ENCODE peak calls at places on chromosomes 2 and 18, in five cellular contexts. One of them, this sample, is unnamed. For H3K36me3, the result is how much of the 10 kb centered on the place peaks cover.

GRCh38 chr2:163655672-163656071 is 80.1 kb downstream of the FIGN start:
- DNase-seq in heart left ventricle: peak
- DNase-seq in neural progenitor cell: no peak
- DNase-seq in transverse colon: no peak
- DNase-seq in hepatocyte: no peak
- DNase-seq in this sample: no peak

GRCh38 chr2:60002158-60002867 is 551.1 kb downstream of the BCL11A start:
- DNase-seq in heart left ventricle: no peak
- DNase-seq in neural progenitor cell: no peak
- DNase-seq in transverse colon: no peak
- DNase-seq in hepatocyte: no peak
- DNase-seq in this sample: no peak

GRCh38 chr18:77106331-77106730 is 26.3 kb downstream of the MBP start:
- DNase-seq in heart left ventricle: no peak
- DNase-seq in neural progenitor cell: no peak
- DNase-seq in transverse colon: no peak
- DNase-seq in hepatocyte: no peak
- DNase-seq in this sample: no peak

GRCh38 chr2:210195066-210195852 is 24.1 kb upstream of the KANSL1L start:
- DNase-seq in heart left ventricle: no peak
- DNase-seq in neural progenitor cell: peak
- DNase-seq in transverse colon: no peak
- DNase-seq in hepatocyte: peak
- DNase-seq in this sample: no peak

GRCh38 chr2:215138466-215138865 is at the start of gene ABCA12:
- DNase-seq in heart left ventricle: no peak
- DNase-seq in neural progenitor cell: no peak
- DNase-seq in transverse colon: no peak
- DNase-seq in hepatocyte: no peak
- DNase-seq in this sample: no peak

GRCh38 chr18:72197598-72197997 is 346.5 kb downstream of the CBLN2 start:
- DNase-seq in heart left ventricle: no peak
- DNase-seq in neural progenitor cell: no peak
- DNase-seq in transverse colon: no peak
- DNase-seq in hepatocyte: no peak
- DNase-seq in this sample: no peak

GRCh38 chr2:38658613-38659012 is 7.3 kb upstream of the GALM start:
- DNase-seq in heart left ventricle: no peak
- DNase-seq in neural progenitor cell: no peak
- DNase-seq in transverse colon: no peak
- DNase-seq in hepatocyte: no peak
- DNase-seq in this sample: no peak

GRCh38 chr18:22465859-22466602 is 48.3 kb upstream of the CTAGE1 start:
- DNase-seq in heart left ventricle: peak
- DNase-seq in neural progenitor cell: no peak
- DNase-seq in transverse colon: no peak
- DNase-seq in hepatocyte: peak
- DNase-seq in this sample: no peak

GRCh38 chr2:55309441-55309840 is 40.4 kb upstream of the MTIF2 start:
- DNase-seq in heart left ventricle: no peak
- DNase-seq in neural progenitor cell: no peak
- DNase-seq in transverse colon: no peak
- DNase-seq in hepatocyte: no peak
- DNase-seq in this sample: no peak

GRCh38 chr18:41940506-41941215 is 14.4 kb upstream of the PIK3C3 start:
- DNase-seq in heart left ventricle: no peak
- DNase-seq in neural progenitor cell: peak
- DNase-seq in transverse colon: no peak
- DNase-seq in hepatocyte: peak
- DNase-seq in this sample: no peak

GRCh38 chr2:108542071-108542470 is 7.8 kb downstream of the LIMS1 start:
- DNase-seq in heart left ventricle: no peak
- DNase-seq in neural progenitor cell: no peak
- DNase-seq in transverse colon: no peak
- DNase-seq in hepatocyte: no peak
- DNase-seq in this sample: no peak

GRCh38 chr2:48601349-48601748 is 16.3 kb upstream of the GTF2A1L start:
- DNase-seq in heart left ventricle: no peak
- DNase-seq in neural progenitor cell: peak
- DNase-seq in transverse colon: peak
- DNase-seq in hepatocyte: peak
- DNase-seq in this sample: peak

GRCh38 chr2:105329197-105329554 is 359 bp downstream of the TGFBRAP1 start:
- DNase-seq in heart left ventricle: peak
- DNase-seq in neural progenitor cell: no peak
- DNase-seq in transverse colon: no peak
- DNase-seq in hepatocyte: no peak
- DNase-seq in this sample: no peak

GRCh38 chr2:241563031-241563507 is 4.5 kb downstream of the BOK start:
- DNase-seq in heart left ventricle: no peak
- DNase-seq in neural progenitor cell: no peak
- DNase-seq in transverse colon: no peak
- DNase-seq in hepatocyte: no peak
- DNase-seq in this sample: no peak

GRCh38 chr2:68238955-68239822 is 13.1 kb downstream of the PPP3R1 start:
- DNase-seq in heart left ventricle: no peak
- DNase-seq in neural progenitor cell: no peak
- DNase-seq in transverse colon: no peak
- DNase-seq in hepatocyte: no peak
- DNase-seq in this sample: no peak

GRCh38 chr2:167335627-167336026 is 447.3 kb downstream of the XIRP2 start:
- DNase-seq in heart left ventricle: no peak
- DNase-seq in neural progenitor cell: no peak
- DNase-seq in transverse colon: no peak
- DNase-seq in hepatocyte: no peak
- DNase-seq in this sample: no peak

GRCh38 chr2:24269270-24269669 is 91.1 kb downstream of the ITSN2 start:
- DNase-seq in heart left ventricle: no peak
- DNase-seq in neural progenitor cell: no peak
- DNase-seq in transverse colon: no peak
- DNase-seq in hepatocyte: peak
- DNase-seq in this sample: no peak

GRCh38 chr2:99085400-99085799 is 56.1 kb upstream of the C2orf15 start:
- DNase-seq in heart left ventricle: no peak
- DNase-seq in neural progenitor cell: peak
- DNase-seq in transverse colon: no peak
- DNase-seq in hepatocyte: no peak
- DNase-seq in this sample: no peak

GRCh38 chr2:149307014-149307413 is 23.4 kb upstream of the LYPD6 start:
- DNase-seq in heart left ventricle: no peak
- DNase-seq in neural progenitor cell: no peak
- DNase-seq in transverse colon: no peak
- DNase-seq in hepatocyte: no peak
- DNase-seq in this sample: no peak

GRCh38 chr2:157152362-157152761 is 105.1 kb upstream of the GALNT5 start:
- DNase-seq in heart left ventricle: no peak
- DNase-seq in neural progenitor cell: no peak
- DNase-seq in transverse colon: no peak
- DNase-seq in hepatocyte: no peak
- DNase-seq in this sample: no peak

GRCh38 chr2:3145471-3146027 is 232.1 kb downstream of the EIPR1 start:
- DNase-seq in heart left ventricle: no peak
- DNase-seq in neural progenitor cell: no peak
- DNase-seq in transverse colon: no peak
- DNase-seq in hepatocyte: no peak
- DNase-seq in this sample: no peak

GRCh38 chr2:150076281-150076680 is 411.2 kb downstream of the RND3 start:
- DNase-seq in heart left ventricle: no peak
- DNase-seq in neural progenitor cell: no peak
- DNase-seq in transverse colon: no peak
- DNase-seq in hepatocyte: no peak
- DNase-seq in this sample: no peak

GRCh38 chr2:191030521-191031154 is 16.7 kb upstream of the STAT1 start:
- DNase-seq in heart left ventricle: no peak
- DNase-seq in neural progenitor cell: peak
- DNase-seq in transverse colon: no peak
- DNase-seq in hepatocyte: peak
- DNase-seq in this sample: peak

GRCh38 chr2:206558492-206558891 is 83.8 kb upstream of the FAM237A start:
- DNase-seq in heart left ventricle: no peak
- DNase-seq in neural progenitor cell: no peak
- DNase-seq in transverse colon: no peak
- DNase-seq in hepatocyte: no peak
- DNase-seq in this sample: no peak

GRCh38 chr2:74849228-74849892 is 15.4 kb downstream of the HK2 start:
- DNase-seq in heart left ventricle: peak
- DNase-seq in neural progenitor cell: peak
- DNase-seq in transverse colon: peak
- DNase-seq in hepatocyte: no peak
- DNase-seq in this sample: no peak

DNA sequence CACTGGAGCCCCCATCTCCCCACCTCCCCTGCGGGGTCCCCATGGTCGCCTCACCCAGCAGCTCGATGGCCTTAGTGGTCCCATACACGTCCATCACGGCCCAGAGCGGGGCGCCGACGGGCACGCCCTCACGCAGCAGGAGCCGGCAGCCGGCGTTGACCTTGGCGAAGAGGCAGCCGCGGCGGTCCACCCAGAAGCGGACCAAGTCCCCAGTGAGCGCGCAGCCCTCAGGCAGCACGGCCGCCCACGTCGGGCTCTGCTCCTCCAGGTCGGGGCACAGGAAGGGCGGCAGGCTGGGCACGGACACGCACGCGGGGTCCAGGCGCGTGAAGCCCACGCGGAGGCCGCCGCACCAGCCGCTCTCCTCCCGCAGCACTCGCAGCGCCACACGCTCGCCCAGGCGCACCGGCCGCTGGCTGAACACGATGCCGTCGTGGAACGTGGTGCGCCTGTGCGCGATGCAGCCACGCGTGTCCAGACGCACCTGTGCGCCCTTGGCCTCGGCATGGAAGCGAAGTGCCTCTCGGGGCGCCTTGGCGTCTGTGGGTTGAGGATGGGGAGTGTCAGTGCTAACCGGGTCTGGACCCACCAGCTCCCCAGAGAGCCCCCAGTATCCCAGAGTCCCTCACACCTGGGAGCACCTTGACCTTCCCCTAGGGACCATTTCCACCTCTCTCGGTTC is 4.6 kb downstream of the NEURL3 start:
- DNase-seq in heart left ventricle: no peak
- DNase-seq in neural progenitor cell: no peak
- DNase-seq in transverse colon: no peak
- DNase-seq in hepatocyte: peak
- DNase-seq in this sample: no peak
- TF ChIP-seq CTCF in heart left ventricle: no peak
- TF ChIP-seq CTCF in neural progenitor cell: no peak
- TF ChIP-seq CTCF in transverse colon: no peak
- TF ChIP-seq CTCF in hepatocyte: no peak
- TF ChIP-seq CTCF in this sample: no peak

GRCh38 chr18:35582310-35582682 is 756 bp downstream of the GALNT1 start:
- DNase-seq in heart left ventricle: no peak
- DNase-seq in neural progenitor cell: no peak
- DNase-seq in transverse colon: no peak
- DNase-seq in hepatocyte: no peak
- DNase-seq in this sample: no peak
- H3K27ac ChIP-seq in heart left ventricle: peak
- H3K27ac ChIP-seq in neural progenitor cell: no peak
- H3K27ac ChIP-seq in transverse colon: peak
- H3K27ac ChIP-seq in hepatocyte: peak
- H3K27ac ChIP-seq in this sample: no peak

GRCh38 chr2:17430326-17430725 is 87.9 kb downstream of the RAD51AP2 start:
- DNase-seq in heart left ventricle: no peak
- DNase-seq in neural progenitor cell: no peak
- DNase-seq in transverse colon: no peak
- DNase-seq in hepatocyte: no peak
- DNase-seq in this sample: no peak
- H3K36me3 ChIP-seq in heart left ventricle: under half
- H3K36me3 ChIP-seq in neural progenitor cell: under half
- H3K36me3 ChIP-seq in transverse colon: under half
- H3K36me3 ChIP-seq in hepatocyte: under half
- H3K36me3 ChIP-seq in this sample: under half

GRCh38 chr2:221104391-221104811 is 467.7 kb downstream of the EPHA4 start:
- DNase-seq in heart left ventricle: peak
- DNase-seq in neural progenitor cell: peak
- DNase-seq in transverse colon: no peak
- DNase-seq in hepatocyte: peak
- DNase-seq in this sample: no peak
- TF ChIP-seq CTCF in heart left ventricle: peak
- TF ChIP-seq CTCF in neural progenitor cell: no peak
- TF ChIP-seq CTCF in transverse colon: no peak
- TF ChIP-seq CTCF in hepatocyte: no peak
- TF ChIP-seq CTCF in this sample: no peak

DNA sequence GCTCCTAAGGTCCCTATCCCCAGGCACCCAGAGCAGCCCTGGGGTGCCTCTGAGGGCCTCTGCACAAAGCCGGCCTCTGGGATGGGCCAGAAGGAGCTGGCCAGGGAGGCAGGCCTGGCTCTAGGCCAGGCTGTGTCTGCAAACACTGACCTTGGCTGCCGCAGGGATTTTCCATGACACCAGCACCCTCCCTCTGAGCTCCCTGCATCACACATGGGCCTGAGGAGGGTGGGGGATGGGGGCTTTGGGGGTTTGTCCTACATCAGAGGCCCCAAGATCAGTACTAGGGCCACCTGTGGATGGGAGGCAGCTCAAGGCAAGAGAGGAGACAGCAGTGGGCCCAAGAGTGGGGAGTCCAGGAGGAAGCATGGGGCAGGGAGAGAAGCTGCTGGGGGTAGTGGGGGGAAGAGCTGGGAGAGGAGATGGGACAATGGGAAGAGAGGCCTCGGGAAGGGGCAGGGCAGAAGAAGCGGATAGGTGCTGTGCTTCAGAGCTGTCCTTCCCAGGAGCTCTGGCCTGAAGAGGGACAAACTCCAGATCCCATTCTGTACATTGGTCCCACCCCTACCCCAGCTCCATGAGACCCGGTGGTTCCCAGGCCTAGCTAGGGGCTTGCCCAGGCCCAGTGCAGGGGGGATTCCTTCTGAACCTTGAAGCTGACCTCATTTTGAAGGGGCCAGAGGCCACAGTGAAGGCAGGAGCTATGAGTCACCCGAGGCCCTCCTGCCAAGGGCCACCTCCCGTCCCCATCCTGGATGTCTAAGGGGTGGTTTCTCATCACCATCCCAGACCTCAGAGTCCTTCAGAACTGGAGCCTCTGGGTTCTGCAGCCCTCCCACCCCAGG is 28.0 kb downstream of the KCNK3 start:
- DNase-seq in heart left ventricle: peak
- DNase-seq in neural progenitor cell: no peak
- DNase-seq in transverse colon: peak
- DNase-seq in hepatocyte: peak
- DNase-seq in this sample: peak
- H3K27ac ChIP-seq in heart left ventricle: peak
- H3K27ac ChIP-seq in neural progenitor cell: no peak
- H3K27ac ChIP-seq in transverse colon: peak
- H3K27ac ChIP-seq in hepatocyte: peak
- H3K27ac ChIP-seq in this sample: peak

DNA sequence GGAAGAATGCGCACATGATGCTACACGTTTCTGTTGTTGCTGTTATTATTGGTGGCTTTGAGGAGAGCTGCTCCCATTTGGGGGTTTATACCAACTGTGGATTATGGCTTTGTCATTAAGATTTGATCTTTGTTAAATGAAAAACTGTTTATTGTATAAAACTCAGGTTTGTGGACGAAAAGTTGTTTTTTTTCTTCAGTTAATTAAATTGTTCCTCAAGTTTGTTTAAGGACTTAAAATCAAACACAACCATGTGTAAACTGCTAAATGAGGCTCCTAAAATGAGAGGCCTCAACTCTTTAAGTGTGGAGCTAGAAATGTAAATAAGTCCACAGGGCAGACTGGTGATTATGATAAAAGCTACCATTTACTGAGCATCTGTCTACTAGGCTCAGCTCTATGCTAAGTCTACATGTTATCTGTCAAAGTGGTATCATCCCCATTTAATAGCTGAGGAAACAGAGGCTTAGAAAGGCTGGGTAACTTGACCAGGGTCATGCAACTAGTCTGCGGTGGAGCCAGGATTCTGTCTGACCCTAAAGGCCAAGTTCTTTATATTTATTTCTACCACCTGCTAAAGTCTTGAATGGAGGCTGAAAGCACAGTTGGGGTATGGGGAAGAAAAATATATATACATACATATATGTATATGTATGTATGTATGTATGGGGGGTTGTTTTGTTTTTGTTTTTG is 4.1 kb downstream of the MYCN start:
- DNase-seq in heart left ventricle: no peak
- DNase-seq in neural progenitor cell: no peak
- DNase-seq in transverse colon: no peak
- DNase-seq in hepatocyte: no peak
- DNase-seq in this sample: no peak
- H3K36me3 ChIP-seq in heart left ventricle: under half
- H3K36me3 ChIP-seq in neural progenitor cell: under half
- H3K36me3 ChIP-seq in transverse colon: under half
- H3K36me3 ChIP-seq in hepatocyte: under half
- H3K36me3 ChIP-seq in this sample: half or more